ENCODE peak calls at places on chromosome 20, in eight cellular contexts. W is substantia nigra; B is ELF-1; X is activated CD4-positive, alpha-beta T cell treated with anti-CD3 and anti-CD28 coated beads for 1 hour; D is BJ; F is colonic mucosa; M is NCI-H1105; U is HEK293T. N is an unnamed sample.
A peak's percentile ranks its signal among the peaks of the same experiment; 100 is the strongest.

GRCh38 chr20:42492998-42493397 is 696.7 kb downstream of the PTPRT start:
- DNase-seq in W (no peak), B (no peak), X (no peak), D (no peak), F (no peak), M (no peak), U (no peak), N (no peak)

GRCh38 chr20:47238780-47239769 is 117.4 kb downstream of the ZMYND8 start:
- DNase-seq in W (no peak), B (peak; percentile 24), X (no peak), D (no peak), F (no peak), M (no peak), U (no peak), N (no peak)

GRCh38 chr20:48763183-48764030 is 64.4 kb downstream of the PREX1 start:
- DNase-seq in W (no peak), B (peak; percentile 25), X (no peak), D (no peak), F (no peak), M (no peak), U (no peak), N (no peak)

GRCh38 chr20:21513881-21514540 is at the start of gene NKX2-2:
- DNase-seq in W (peak; percentile 58), B (peak; percentile 49), X (no peak), D (no peak), F (no peak), M (no peak), U (peak; percentile 48), N (no peak)

GRCh38 chr20:56859751-56860366 is 230.8 kb downstream of the TFAP2C start:
- DNase-seq in W (no peak), B (peak; percentile 92), X (no peak), D (no peak), F (no peak), M (no peak), U (no peak), N (no peak)

GRCh38 chr20:49281059-49281912 is 3.4 kb upstream of the ZNFX1 start:
- DNase-seq in W (no peak), B (peak; percentile 84), X (no peak), D (no peak), F (peak; percentile 44), M (no peak), U (no peak), N (no peak)

GRCh38 chr20:57048027-57048869 is 218.2 kb downstream of the BMP7 start:
- DNase-seq in W (no peak), B (peak; percentile 91), X (no peak), D (no peak), F (peak; percentile 37), M (no peak), U (peak; percentile 77), N (no peak)

GRCh38 chr20:5991623-5992441 is 41.4 kb downstream of the MCM8 start:
- DNase-seq in W (no peak), B (no peak), X (no peak), D (peak; percentile 61), F (no peak), M (no peak), U (no peak), N (no peak)

N was measured in activated B cell treated with CpG ODN at 0.5 μM for 24 hours.